ENCODE peak calls at places on chromosomes 12 and 14, in seven cellular contexts. One of them, this sample, is unnamed.

GRCh38 chr14:32329690-32330290 is 692 bp downstream of the AKAP6 start:
- DNase-seq in memory B cell: no peak
- DNase-seq in PC-9: no peak
- DNase-seq in AG09309: no peak
- DNase-seq in frontal cortex: no peak
- DNase-seq in amygdala: no peak
- DNase-seq in HFFc6: no peak
- DNase-seq in this sample: no peak

GRCh38 chr14:59202031-59202430 is 13.6 kb downstream of the DAAM1 start:
- DNase-seq in memory B cell: no peak
- DNase-seq in PC-9: no peak
- DNase-seq in AG09309: no peak
- DNase-seq in frontal cortex: no peak
- DNase-seq in amygdala: no peak
- DNase-seq in HFFc6: no peak
- DNase-seq in this sample: no peak

GRCh38 chr14:21846227-21846885 is 172.7 kb upstream of the OR4E1 start:
- DNase-seq in memory B cell: peak
- DNase-seq in PC-9: no peak
- DNase-seq in AG09309: no peak
- DNase-seq in frontal cortex: no peak
- DNase-seq in amygdala: no peak
- DNase-seq in HFFc6: no peak
- DNase-seq in this sample: no peak

GRCh38 chr14:90053044-90053443 is 8.8 kb upstream of the KCNK13 start:
- DNase-seq in memory B cell: no peak
- DNase-seq in PC-9: no peak
- DNase-seq in AG09309: peak
- DNase-seq in frontal cortex: no peak
- DNase-seq in amygdala: no peak
- DNase-seq in HFFc6: no peak
- DNase-seq in this sample: no peak

GRCh38 chr14:36515105-36515593 is 4.9 kb downstream of the NKX2-1 start:
- DNase-seq in memory B cell: no peak
- DNase-seq in PC-9: no peak
- DNase-seq in AG09309: no peak
- DNase-seq in frontal cortex: no peak
- DNase-seq in amygdala: no peak
- DNase-seq in HFFc6: no peak
- DNase-seq in this sample: no peak

GRCh38 chr12:100127766-100128508 is 14.7 kb downstream of the BLTP3B start:
- DNase-seq in memory B cell: no peak
- DNase-seq in PC-9: no peak
- DNase-seq in AG09309: peak
- DNase-seq in frontal cortex: no peak
- DNase-seq in amygdala: no peak
- DNase-seq in HFFc6: peak
- DNase-seq in this sample: peak

GRCh38 chr12:2215709-2216560 is 163.1 kb downstream of the CACNA1C start:
- DNase-seq in memory B cell: no peak
- DNase-seq in PC-9: no peak
- DNase-seq in AG09309: no peak
- DNase-seq in frontal cortex: no peak
- DNase-seq in amygdala: no peak
- DNase-seq in HFFc6: no peak
- DNase-seq in this sample: no peak

GRCh38 chr12:67638694-67639093 is 9.9 kb upstream of the DYRK2 start:
- DNase-seq in memory B cell: no peak
- DNase-seq in PC-9: no peak
- DNase-seq in AG09309: no peak
- DNase-seq in frontal cortex: no peak
- DNase-seq in amygdala: no peak
- DNase-seq in HFFc6: no peak
- DNase-seq in this sample: no peak

GRCh38 chr12:60803147-60803546 is 1207.3 kb downstream of the SLC16A7 start:
- DNase-seq in memory B cell: no peak
- DNase-seq in PC-9: no peak
- DNase-seq in AG09309: no peak
- DNase-seq in frontal cortex: no peak
- DNase-seq in amygdala: no peak
- DNase-seq in HFFc6: no peak
- DNase-seq in this sample: no peak

GRCh38 chr14:51807355-51807754 is 53.1 kb upstream of the GNG2 start:
- DNase-seq in memory B cell: no peak
- DNase-seq in PC-9: no peak
- DNase-seq in AG09309: peak
- DNase-seq in frontal cortex: no peak
- DNase-seq in amygdala: no peak
- DNase-seq in HFFc6: no peak
- DNase-seq in this sample: no peak

GRCh38 chr12:29216797-29217583 is 67.9 kb downstream of the FAR2 start:
- DNase-seq in memory B cell: no peak
- DNase-seq in PC-9: no peak
- DNase-seq in AG09309: peak
- DNase-seq in frontal cortex: no peak
- DNase-seq in amygdala: no peak
- DNase-seq in HFFc6: no peak
- DNase-seq in this sample: no peak

GRCh38 chr12:91926810-91927209 is 218.8 kb downstream of the BTG1 start:
- DNase-seq in memory B cell: no peak
- DNase-seq in PC-9: peak
- DNase-seq in AG09309: peak
- DNase-seq in frontal cortex: no peak
- DNase-seq in amygdala: no peak
- DNase-seq in HFFc6: peak
- DNase-seq in this sample: peak

GRCh38 chr14:76456200-76456599 is 80.3 kb downstream of the ESRRB start:
- DNase-seq in memory B cell: no peak
- DNase-seq in PC-9: no peak
- DNase-seq in AG09309: no peak
- DNase-seq in frontal cortex: peak
- DNase-seq in amygdala: no peak
- DNase-seq in HFFc6: peak
- DNase-seq in this sample: no peak

GRCh38 chr12:95731519-95731958 is 59.0 kb downstream of the NTN4 start:
- DNase-seq in memory B cell: peak
- DNase-seq in PC-9: no peak
- DNase-seq in AG09309: no peak
- DNase-seq in frontal cortex: no peak
- DNase-seq in amygdala: no peak
- DNase-seq in HFFc6: no peak
- DNase-seq in this sample: no peak

GRCh38 chr12:113208041-113208934 is 13.0 kb upstream of the TPCN1 start:
- DNase-seq in memory B cell: peak
- DNase-seq in PC-9: no peak
- DNase-seq in AG09309: no peak
- DNase-seq in frontal cortex: no peak
- DNase-seq in amygdala: no peak
- DNase-seq in HFFc6: peak
- DNase-seq in this sample: no peak

GRCh38 chr14:62824086-62824485 is 221.2 kb downstream of the KCNH5 start:
- DNase-seq in memory B cell: no peak
- DNase-seq in PC-9: no peak
- DNase-seq in AG09309: no peak
- DNase-seq in frontal cortex: no peak
- DNase-seq in amygdala: no peak
- DNase-seq in HFFc6: no peak
- DNase-seq in this sample: no peak

GRCh38 chr14:70735043-70735442 is 74.3 kb downstream of the MAP3K9 start:
- DNase-seq in memory B cell: no peak
- DNase-seq in PC-9: no peak
- DNase-seq in AG09309: no peak
- DNase-seq in frontal cortex: no peak
- DNase-seq in amygdala: no peak
- DNase-seq in HFFc6: no peak
- DNase-seq in this sample: no peak

GRCh38 chr14:67665886-67666285 is 8.5 kb downstream of the VTI1B start:
- DNase-seq in memory B cell: no peak
- DNase-seq in PC-9: no peak
- DNase-seq in AG09309: peak
- DNase-seq in frontal cortex: no peak
- DNase-seq in amygdala: no peak
- DNase-seq in HFFc6: peak
- DNase-seq in this sample: no peak

GRCh38 chr12:115313929-115314328 is 630.0 kb upstream of the TBX3 start:
- DNase-seq in memory B cell: no peak
- DNase-seq in PC-9: peak
- DNase-seq in AG09309: no peak
- DNase-seq in frontal cortex: no peak
- DNase-seq in amygdala: no peak
- DNase-seq in HFFc6: peak
- DNase-seq in this sample: no peak

GRCh38 chr14:78606111-78606510 is 435.9 kb downstream of the NRXN3 start:
- DNase-seq in memory B cell: no peak
- DNase-seq in PC-9: no peak
- DNase-seq in AG09309: peak
- DNase-seq in frontal cortex: no peak
- DNase-seq in amygdala: no peak
- DNase-seq in HFFc6: peak
- DNase-seq in this sample: peak

GRCh38 chr14:67900188-67900587 is 80.6 kb downstream of the RAD51B start:
- DNase-seq in memory B cell: no peak
- DNase-seq in PC-9: no peak
- DNase-seq in AG09309: peak
- DNase-seq in frontal cortex: no peak
- DNase-seq in amygdala: no peak
- DNase-seq in HFFc6: no peak
- DNase-seq in this sample: no peak

GRCh38 chr14:99564903-99565259 is 39.1 kb downstream of the CCDC85C start:
- DNase-seq in memory B cell: no peak
- DNase-seq in PC-9: no peak
- DNase-seq in AG09309: no peak
- DNase-seq in frontal cortex: no peak
- DNase-seq in amygdala: no peak
- DNase-seq in HFFc6: no peak
- DNase-seq in this sample: no peak

GRCh38 chr14:103239751-103240150 is 94.3 kb upstream of the EIF5 start:
- DNase-seq in memory B cell: no peak
- DNase-seq in PC-9: no peak
- DNase-seq in AG09309: no peak
- DNase-seq in frontal cortex: no peak
- DNase-seq in amygdala: no peak
- DNase-seq in HFFc6: no peak
- DNase-seq in this sample: no peak

GRCh38 chr14:66401447-66402095 is 84.6 kb upstream of the CCDC196 start:
- DNase-seq in memory B cell: no peak
- DNase-seq in PC-9: peak
- DNase-seq in AG09309: no peak
- DNase-seq in frontal cortex: no peak
- DNase-seq in amygdala: no peak
- DNase-seq in HFFc6: no peak
- DNase-seq in this sample: no peak

GRCh38 chr14:77950371-77950770 is 150.5 kb downstream of the ADCK1 start:
- DNase-seq in memory B cell: no peak
- DNase-seq in PC-9: no peak
- DNase-seq in AG09309: no peak
- DNase-seq in frontal cortex: peak
- DNase-seq in amygdala: no peak
- DNase-seq in HFFc6: no peak
- DNase-seq in this sample: no peak

GRCh38 chr14:31993521-31993941 is 83.6 kb upstream of the ARHGAP5 start:
- DNase-seq in memory B cell: no peak
- DNase-seq in PC-9: no peak
- DNase-seq in AG09309: no peak
- DNase-seq in frontal cortex: no peak
- DNase-seq in amygdala: no peak
- DNase-seq in HFFc6: no peak
- DNase-seq in this sample: no peak

GRCh38 chr12:39235990-39236767 is 206.7 kb downstream of the KIF21A start:
- DNase-seq in memory B cell: no peak
- DNase-seq in PC-9: no peak
- DNase-seq in AG09309: no peak
- DNase-seq in frontal cortex: no peak
- DNase-seq in amygdala: no peak
- DNase-seq in HFFc6: no peak
- DNase-seq in this sample: no peak

GRCh38 chr14:60642790-60643397 is 6.4 kb downstream of the SIX1 start:
- DNase-seq in memory B cell: no peak
- DNase-seq in PC-9: no peak
- DNase-seq in AG09309: no peak
- DNase-seq in frontal cortex: no peak
- DNase-seq in amygdala: no peak
- DNase-seq in HFFc6: no peak
- DNase-seq in this sample: no peak

GRCh38 chr12:68623059-68623458 is 12.4 kb downstream of the RAP1B start:
- DNase-seq in memory B cell: no peak
- DNase-seq in PC-9: no peak
- DNase-seq in AG09309: no peak
- DNase-seq in frontal cortex: no peak
- DNase-seq in amygdala: no peak
- DNase-seq in HFFc6: no peak
- DNase-seq in this sample: no peak

GRCh38 chr12:67525500-67525884 is 123.1 kb upstream of the DYRK2 start:
- DNase-seq in memory B cell: no peak
- DNase-seq in PC-9: no peak
- DNase-seq in AG09309: no peak
- DNase-seq in frontal cortex: no peak
- DNase-seq in amygdala: no peak
- DNase-seq in HFFc6: no peak
- DNase-seq in this sample: no peak

GRCh38 chr12:28390716-28391452 is 200.6 kb downstream of the CCDC91 start:
- DNase-seq in memory B cell: no peak
- DNase-seq in PC-9: no peak
- DNase-seq in AG09309: peak
- DNase-seq in frontal cortex: no peak
- DNase-seq in amygdala: no peak
- DNase-seq in HFFc6: no peak
- DNase-seq in this sample: peak

GRCh38 chr14:70004791-70005190 is 125.6 kb downstream of the SMOC1 start:
- DNase-seq in memory B cell: no peak
- DNase-seq in PC-9: no peak
- DNase-seq in AG09309: no peak
- DNase-seq in frontal cortex: no peak
- DNase-seq in amygdala: no peak
- DNase-seq in HFFc6: no peak
- DNase-seq in this sample: no peak

GRCh38 chr12:132481771-132482745 is 7.9 kb upstream of the FBRSL1 start:
- DNase-seq in memory B cell: peak
- DNase-seq in PC-9: no peak
- DNase-seq in AG09309: no peak
- DNase-seq in frontal cortex: no peak
- DNase-seq in amygdala: no peak
- DNase-seq in HFFc6: no peak
- DNase-seq in this sample: no peak

GRCh38 chr12:96236221-96236822 is 42.1 kb downstream of the ELK3 start:
- DNase-seq in memory B cell: no peak
- DNase-seq in PC-9: no peak
- DNase-seq in AG09309: no peak
- DNase-seq in frontal cortex: no peak
- DNase-seq in amygdala: no peak
- DNase-seq in HFFc6: no peak
- DNase-seq in this sample: no peak

GRCh38 chr14:78902010-78902623 is 731.9 kb downstream of the NRXN3 start:
- DNase-seq in memory B cell: no peak
- DNase-seq in PC-9: peak
- DNase-seq in AG09309: peak
- DNase-seq in frontal cortex: no peak
- DNase-seq in amygdala: peak
- DNase-seq in HFFc6: peak
- DNase-seq in this sample: peak

GRCh38 chr12:92739099-92739498 is 36.3 kb downstream of the PLEKHG7 start:
- DNase-seq in memory B cell: no peak
- DNase-seq in PC-9: no peak
- DNase-seq in AG09309: no peak
- DNase-seq in frontal cortex: no peak
- DNase-seq in amygdala: no peak
- DNase-seq in HFFc6: no peak
- DNase-seq in this sample: no peak

GRCh38 chr12:131799828-131800593 is 28.2 kb upstream of the MMP17 start:
- DNase-seq in memory B cell: no peak
- DNase-seq in PC-9: no peak
- DNase-seq in AG09309: no peak
- DNase-seq in frontal cortex: no peak
- DNase-seq in amygdala: no peak
- DNase-seq in HFFc6: no peak
- DNase-seq in this sample: no peak

GRCh38 chr12:132329739-132330548 is 555 bp upstream of the GALNT9 start:
- DNase-seq in memory B cell: no peak
- DNase-seq in PC-9: no peak
- DNase-seq in AG09309: no peak
- DNase-seq in frontal cortex: no peak
- DNase-seq in amygdala: no peak
- DNase-seq in HFFc6: no peak
- DNase-seq in this sample: no peak

This sample was measured in AG04449.